ENCODE peak calls at places on chromosomes 13 and 19, in four cellular contexts. A is IMR-90, Z is psoas muscle, O is astrocyte. U is an unnamed sample.

GRCh38 chr19:12996542-12997094 is 1.3 kb downstream of the NFIX start:
- DNase-seq in A (peak), Z (no peak), O (no peak), U (no peak)

GRCh38 chr19:38740252-38740592 is 4.1 kb downstream of the CAPN12 start:
- DNase-seq in O (no peak), Z (no peak), A (no peak), U (no peak)

GRCh38 chr13:30829788-30830637 is 76.1 kb upstream of the MEDAG start:
- DNase-seq in Z (no peak), A (no peak), O (no peak), U (no peak)

GRCh38 chr13:97385854-97386253 is 48.1 kb upstream of the RAP2A start:
- DNase-seq in O (peak), A (no peak), Z (no peak), U (peak)

GRCh38 chr13:100636441-100636840 is 38.2 kb downstream of the TMTC4 start:
- DNase-seq in Z (no peak), A (no peak), O (no peak), U (no peak)

GRCh38 chr13:62357887-62358645 is 942.4 kb upstream of the PCDH20 start:
- DNase-seq in A (peak), O (peak), Z (no peak), U (peak)

GRCh38 chr19:12567951-12568350 is 16.7 kb upstream of the ZNF564 start:
- DNase-seq in A (peak), O (no peak), Z (no peak), U (no peak)

GRCh38 chr13:106533940-106534843 is 1.3 kb downstream of the EFNB2 start:
- DNase-seq in Z (peak), O (peak), A (peak), U (peak)

GRCh38 chr13:43167058-43167457 is 143.7 kb downstream of the DNAJC15 start:
- DNase-seq in Z (no peak), O (no peak), A (no peak), U (no peak)

DNA sequence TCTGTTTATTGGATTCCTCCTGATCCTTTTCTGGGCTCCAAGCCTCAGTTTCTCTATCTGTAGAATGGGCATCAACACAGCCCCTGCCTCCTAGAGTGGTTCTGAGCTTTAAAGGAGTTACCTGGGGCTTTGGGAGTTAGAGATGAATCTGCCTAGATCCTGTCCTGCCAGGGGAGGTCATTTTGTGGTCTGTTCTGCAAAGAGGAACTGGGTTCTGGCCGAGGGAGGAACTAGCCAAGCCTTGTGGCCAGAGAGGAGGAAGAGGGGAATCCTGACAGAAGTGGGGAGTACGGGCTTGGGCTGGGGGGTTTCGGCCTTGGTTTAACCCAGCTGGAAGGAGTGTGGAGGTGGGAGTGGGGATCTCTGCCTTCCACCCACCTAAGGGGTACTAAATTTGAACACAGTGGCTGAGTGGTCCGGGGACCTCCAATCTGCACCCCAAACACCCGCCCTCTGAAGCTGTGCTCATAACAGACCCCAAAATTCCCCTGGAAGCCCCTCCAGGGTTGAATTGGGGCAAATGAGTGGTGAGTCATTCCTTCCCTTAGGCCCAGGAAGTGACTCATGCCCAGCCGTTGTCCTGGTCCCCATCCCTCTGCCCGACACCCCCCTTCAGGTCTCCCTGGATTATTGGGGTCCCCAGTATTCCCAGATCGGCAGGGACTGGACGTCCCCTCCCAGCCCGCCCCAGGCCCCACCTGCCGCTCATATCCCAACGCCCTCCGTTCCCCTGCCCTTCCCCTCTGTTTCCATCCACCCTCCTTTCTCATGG is 2.8 kb downstream of the ADGRE5 start:
- DNase-seq in A (peak), Z (no peak), O (peak), U (peak)
- H3K4me3 ChIP-seq in A (no peak), Z (peak), O (no peak), U (no peak)

GRCh38 chr13:101917833-101918755 is 465.6 kb downstream of the ITGBL1 start:
- DNase-seq in Z (no peak), A (no peak), O (no peak), U (no peak)
- H3K4me3 ChIP-seq in Z (no peak), A (no peak), O (no peak), U (no peak)

GRCh38 chr19:45882652-45883585 is 3.0 kb downstream of the IRF2BP1 start:
- DNase-seq in O (peak), Z (peak), A (peak), U (peak)
- H3K4me3 ChIP-seq in O (peak), Z (peak), A (no peak), U (peak)

GRCh38 chr19:1168877-1169791 is 4.9 kb downstream of the SBNO2 start:
- DNase-seq in O (peak), A (peak), Z (peak), U (peak)

GRCh38 chr19:1167687-1168561 is 6.1 kb downstream of the SBNO2 start:
- DNase-seq in A (no peak), O (no peak), Z (no peak), U (no peak)

GRCh38 chr19:1166872-1167573 is 7.0 kb downstream of the SBNO2 start:
- DNase-seq in Z (no peak), O (no peak), A (no peak), U (no peak)

GRCh38 chr19:1169921-1170885 is 3.9 kb downstream of the SBNO2 start:
- DNase-seq in O (peak), Z (peak), A (peak), U (no peak)

GRCh38 chr19:1168562-1168873 is 5.5 kb downstream of the SBNO2 start:
- DNase-seq in A (no peak), Z (no peak), O (no peak), U (no peak)
- H3K4me3 ChIP-seq in A (peak), Z (peak), O (no peak), U (no peak)

GRCh38 chr19:48638831-48639381 is 1.7 kb upstream of the DBP start:
- DNase-seq in A (no peak), Z (no peak), O (no peak), U (no peak)
- H3K4me3 ChIP-seq in A (no peak), Z (peak), O (no peak), U (no peak)

GRCh38 chr19:34712606-34713261 is 21.3 kb upstream of the ZNF181 start:
- DNase-seq in A (peak), O (peak), Z (no peak), U (peak)
- H3K4me3 ChIP-seq in A (no peak), O (no peak), Z (no peak), U (no peak)

DNA sequence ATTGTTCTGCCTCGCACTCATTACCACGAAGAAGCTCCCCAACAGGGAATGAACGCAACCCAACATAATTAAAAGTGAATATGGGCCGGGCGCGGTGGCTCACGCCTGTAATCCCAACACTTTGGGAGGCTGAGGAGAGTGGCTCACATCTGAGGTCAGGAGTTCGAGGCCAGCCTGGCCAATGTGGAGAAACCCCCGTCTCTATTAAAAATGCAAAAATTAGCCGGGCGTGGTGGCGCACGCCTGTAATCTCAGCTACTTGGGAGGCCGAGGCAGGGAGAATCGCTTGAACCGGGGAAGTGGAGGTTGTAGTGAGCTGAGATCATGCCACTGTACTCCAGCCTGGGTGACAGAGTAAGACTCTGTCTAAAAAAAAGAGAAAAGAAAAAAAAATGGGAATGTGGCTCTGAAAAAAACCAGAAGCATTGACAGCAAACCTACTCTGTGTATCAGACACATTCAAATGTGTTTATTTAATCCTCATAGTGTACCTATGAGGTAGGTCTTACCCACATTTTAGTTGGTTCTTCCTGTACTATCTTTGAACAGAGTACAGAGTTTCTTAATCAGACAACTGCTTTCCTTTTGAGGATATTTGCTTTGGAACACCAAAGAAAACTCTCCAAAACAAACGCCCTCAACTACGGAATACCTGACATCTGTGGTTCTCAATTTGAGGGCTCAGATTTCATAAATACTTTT is 70.0 kb downstream of the NUFIP1 start:
- DNase-seq in A (no peak), Z (no peak), O (no peak), U (peak)
- H3K4me3 ChIP-seq in A (peak), Z (peak), O (peak), U (no peak)

GRCh38 chr19:33868076-33868735 is 71.5 kb downstream of the KCTD15 start:
- DNase-seq in O (no peak), A (no peak), Z (no peak), U (peak)

GRCh38 chr19:33868821-33869412 is 72.2 kb downstream of the KCTD15 start:
- DNase-seq in A (no peak), O (no peak), Z (peak), U (peak)

GRCh38 chr19:33872445-33873320 is 76.0 kb downstream of the KCTD15 start:
- DNase-seq in Z (no peak), A (no peak), O (no peak), U (no peak)

GRCh38 chr19:33876192-33876591 is 79.5 kb downstream of the KCTD15 start:
- DNase-seq in Z (no peak), A (no peak), O (no peak), U (no peak)

GRCh38 chr19:33871605-33872004 is 74.9 kb downstream of the KCTD15 start:
- DNase-seq in O (no peak), A (no peak), Z (no peak), U (no peak)
- H3K4me3 ChIP-seq in O (no peak), A (no peak), Z (no peak), U (no peak)

DNA sequence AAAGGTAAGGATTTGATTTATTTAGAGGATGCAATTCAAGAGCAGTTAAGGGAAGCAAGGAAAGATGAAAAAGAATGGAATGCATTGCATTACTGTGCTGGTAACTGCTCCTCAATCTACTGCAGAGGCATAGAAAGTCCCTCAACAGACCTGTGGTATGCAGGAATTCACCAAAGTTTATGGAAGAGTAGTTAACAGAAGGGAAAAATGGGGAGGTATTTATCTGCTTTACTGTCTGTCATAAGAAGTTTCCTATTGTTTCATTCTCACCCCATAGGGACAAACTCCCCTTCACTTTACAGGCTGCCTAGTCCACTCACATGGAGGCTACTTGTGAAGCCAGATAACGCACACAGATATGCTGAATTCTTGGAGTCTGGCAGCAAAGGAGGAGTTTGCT is 354.9 kb upstream of the SPRY2 start:
- DNase-seq in O (no peak), A (no peak), Z (no peak), U (peak)
- H3K4me3 ChIP-seq in O (no peak), A (no peak), Z (no peak), U (no peak)

DNA sequence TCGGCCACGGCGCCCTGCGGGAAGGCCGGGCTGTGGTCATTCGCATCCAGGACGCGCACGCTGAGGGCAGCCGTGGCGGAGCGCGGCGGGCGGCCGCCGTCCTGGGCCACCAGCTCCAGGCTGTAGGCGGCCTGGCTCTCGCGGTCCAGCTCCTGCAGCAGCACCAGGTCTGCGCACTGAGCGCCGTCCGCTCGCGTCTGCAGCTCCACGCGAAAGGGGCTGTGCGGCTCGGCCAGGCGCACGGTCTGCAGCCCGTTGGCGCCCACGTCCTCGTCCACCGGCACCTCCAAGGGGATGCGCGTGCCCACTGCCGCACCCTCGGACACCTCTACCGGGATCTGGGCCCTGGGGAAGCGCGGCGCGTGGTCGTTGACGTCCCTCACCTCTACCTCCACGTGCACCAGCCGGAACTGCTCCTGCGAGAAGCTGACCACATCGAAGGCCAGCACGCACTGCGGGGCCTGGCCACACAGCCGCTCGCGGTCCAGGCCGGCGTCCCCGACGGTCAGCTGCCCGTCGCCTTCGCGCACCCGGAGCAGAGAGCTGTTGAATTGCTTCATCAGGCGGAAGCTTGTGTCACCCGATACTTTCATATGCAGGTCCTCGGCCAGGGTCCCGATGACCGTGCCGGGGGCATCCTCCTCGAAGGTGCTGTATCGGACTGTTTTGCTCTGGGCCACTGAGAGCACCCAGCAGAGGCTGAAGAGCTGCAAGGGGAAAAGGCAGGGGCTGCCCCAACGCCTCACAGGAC is 583 bp downstream of the PCDH8 start:
- DNase-seq in A (no peak), Z (no peak), O (no peak), U (no peak)
- H3K4me3 ChIP-seq in A (no peak), Z (peak), O (no peak), U (no peak)

U was measured in choroid plexus epithelial cell.